ENCODE peak calls at places on chromosomes 6 and 20, in nine cellular contexts. E is GM23338, N is GM12878, C is esophagus squamous epithelium, O is PC-9, V is ovary, Z is Peyer's patch, F is GM23248, U is psoas muscle. P is an unnamed sample. For H3K4me1, the result is how much of the 10 kb centered on the place peaks cover.

GRCh38 chr6:45854343-45854742 is 161.3 kb downstream of the CLIC5 start:
- DNase-seq in E (no peak), N (no peak), C (no peak), O (no peak), V (no peak), Z (no peak), F (no peak), U (no peak), P (no peak)

GRCh38 chr6:31321820-31322219 is 35.2 kb downstream of the HLA-B start:
- DNase-seq in E (peak), N (no peak), C (no peak), O (no peak), V (no peak), Z (no peak), F (no peak), U (no peak), P (no peak)

GRCh38 chr6:85537055-85537494 is 56.6 kb downstream of the SNX14 start:
- DNase-seq in E (no peak), N (no peak), C (no peak), O (no peak), V (no peak), Z (no peak), F (peak), U (no peak), P (no peak)

GRCh38 chr6:81145506-81145905 is 607.0 kb downstream of the TENT5A start:
- DNase-seq in E (no peak), N (no peak), C (no peak), O (no peak), V (no peak), Z (no peak), F (peak), U (no peak), P (no peak)

GRCh38 chr20:49594143-49594928 is 26.4 kb upstream of the PTGIS start:
- DNase-seq in E (no peak), N (no peak), C (no peak), O (peak), V (no peak), Z (no peak), F (peak), U (peak), P (peak)

GRCh38 chr6:33815854-33816253 is 12.1 kb upstream of the MLN start:
- DNase-seq in E (peak), N (no peak), C (no peak), O (no peak), V (no peak), Z (no peak), F (peak), U (no peak), P (no peak)

GRCh38 chr6:166779381-166779780 is 152.3 kb upstream of the RPS6KA2 start:
- DNase-seq in E (no peak), N (no peak), C (no peak), O (no peak), V (no peak), Z (no peak), F (no peak), U (no peak), P (no peak)

GRCh38 chr20:36352843-36353553 is 46.9 kb downstream of the DLGAP4 start:
- DNase-seq in E (no peak), N (no peak), C (no peak), O (no peak), V (no peak), Z (no peak), F (no peak), U (no peak), P (no peak)

GRCh38 chr20:40477805-40478204 is 211.2 kb downstream of the MAFB start:
- DNase-seq in E (no peak), N (no peak), C (no peak), O (no peak), V (no peak), Z (no peak), F (peak), U (no peak), P (no peak)

GRCh38 chr6:127115032-127115661 is 3.3 kb upstream of the RSPO3 start:
- DNase-seq in E (no peak), N (no peak), C (no peak), O (no peak), V (no peak), Z (no peak), F (peak), U (no peak), P (no peak)

GRCh38 chr6:149728499-149729234 is 10.8 kb upstream of the LATS1 start:
- DNase-seq in E (no peak), N (no peak), C (no peak), O (no peak), V (no peak), Z (no peak), F (no peak), U (no peak), P (no peak)

GRCh38 chr6:70669133-70669532 is 1.4 kb downstream of the SMAP1 start:
- DNase-seq in E (no peak), N (no peak), C (no peak), O (no peak), V (no peak), Z (no peak), F (peak), U (no peak), P (no peak)

GRCh38 chr6:102126488-102126887 is 733.0 kb downstream of the GRIK2 start:
- DNase-seq in E (peak), N (no peak), C (no peak), O (no peak), V (no peak), Z (no peak), F (no peak), U (no peak), P (no peak)

GRCh38 chr6:147203311-147204059 is 732 bp upstream of the STXBP5 start:
- DNase-seq in E (peak), N (peak), C (no peak), O (peak), V (peak), Z (peak), F (peak), U (peak), P (peak)

GRCh38 chr20:17822039-17822438 is 122.3 kb downstream of the BANF2 start:
- DNase-seq in E (no peak), N (no peak), C (no peak), O (peak), V (no peak), Z (no peak), F (no peak), U (no peak), P (peak)

GRCh38 chr20:8162610-8163009 is 30.5 kb downstream of the PLCB1 start:
- DNase-seq in E (no peak), N (no peak), C (no peak), O (no peak), V (no peak), Z (no peak), F (no peak), U (no peak), P (no peak)

GRCh38 chr20:7843613-7844012 is 96.6 kb downstream of the HAO1 start:
- DNase-seq in E (no peak), N (no peak), C (no peak), O (no peak), V (no peak), Z (no peak), F (peak), U (peak), P (no peak)

GRCh38 chr6:161459008-161459407 is 185.1 kb upstream of the AGPAT4 start:
- DNase-seq in E (no peak), N (no peak), C (no peak), O (no peak), V (no peak), Z (no peak), F (no peak), U (no peak), P (no peak)

GRCh38 chr20:63102720-63103375 is 96.1 kb upstream of the BHLHE23 start:
- DNase-seq in E (peak), N (no peak), C (no peak), O (no peak), V (no peak), Z (peak), F (peak), U (peak), P (peak)

GRCh38 chr6:127092486-127092885 is 26.0 kb upstream of the RSPO3 start:
- DNase-seq in E (no peak), N (no peak), C (no peak), O (no peak), V (no peak), Z (no peak), F (peak), U (no peak), P (no peak)

GRCh38 chr20:35355372-35355771 is 56.4 kb downstream of the UQCC1 start:
- DNase-seq in E (no peak), N (no peak), C (no peak), O (no peak), V (no peak), Z (no peak), F (no peak), U (no peak), P (no peak)

GRCh38 chr6:44073612-44074382 is 53.5 kb downstream of the MRPL14 start:
- DNase-seq in E (peak), N (no peak), C (no peak), O (no peak), V (no peak), Z (no peak), F (peak), U (no peak), P (no peak)

GRCh38 chr6:22343864-22344263 is 47.0 kb upstream of the PRL start:
- DNase-seq in E (peak), N (no peak), C (no peak), O (no peak), V (no peak), Z (no peak), F (no peak), U (no peak), P (no peak)

GRCh38 chr6:37838209-37838921 is 18.8 kb downstream of the ZFAND3 start:
- DNase-seq in E (no peak), N (no peak), C (no peak), O (no peak), V (no peak), Z (no peak), F (peak), U (no peak), P (no peak)

GRCh38 chr6:98833101-98834059 is 994 bp upstream of the POU3F2 start:
- DNase-seq in E (peak), N (no peak), C (no peak), O (no peak), V (peak), Z (no peak), F (peak), U (no peak), P (no peak)

GRCh38 chr20:20820104-20820503 is 107.7 kb upstream of the RALGAPA2 start:
- DNase-seq in E (peak), N (no peak), C (no peak), O (no peak), V (no peak), Z (no peak), F (peak), U (no peak), P (no peak)

GRCh38 chr6:157481189-157481864 is 100.3 kb downstream of the ZDHHC14 start:
- DNase-seq in E (no peak), N (no peak), C (no peak), O (no peak), V (no peak), Z (no peak), F (no peak), U (no peak), P (no peak)

GRCh38 chr6:83509416-83509815 is 2.9 kb upstream of the PRSS35 start:
- DNase-seq in E (no peak), N (no peak), C (no peak), O (no peak), V (no peak), Z (no peak), F (peak), U (no peak), P (no peak)

GRCh38 chr6:83168556-83168955 is 24.5 kb downstream of the PGM3 start:
- DNase-seq in E (no peak), N (no peak), C (no peak), O (no peak), V (no peak), Z (no peak), F (no peak), U (no peak), P (no peak)

GRCh38 chr6:170383466-170384075 is 77.0 kb downstream of the FAM120B start:
- DNase-seq in E (no peak), N (no peak), C (no peak), O (no peak), V (no peak), Z (no peak), F (no peak), U (no peak), P (no peak)

GRCh38 chr6:119978274-119978889 is 628.8 kb upstream of the MAN1A1 start:
- DNase-seq in E (peak), N (no peak), C (no peak), O (no peak), V (no peak), Z (no peak), F (peak), U (no peak), P (no peak)

GRCh38 chr20:63702036-63702665 is 5.6 kb downstream of the ARFRP1 start:
- DNase-seq in E (no peak), N (no peak), C (no peak), O (no peak), V (no peak), Z (no peak), F (no peak), U (no peak), P (no peak)

GRCh38 chr6:31042801-31043200 is 32.5 kb downstream of the MUC22 start:
- DNase-seq in E (peak), N (no peak), C (no peak), O (peak), V (no peak), Z (peak), F (peak), U (peak), P (peak)

GRCh38 chr6:167662104-167662880 is 164.4 kb upstream of the AFDN start:
- DNase-seq in E (no peak), N (no peak), C (no peak), O (no peak), V (no peak), Z (no peak), F (no peak), U (no peak), P (no peak)

GRCh38 chr20:19426356-19426755 is 213.9 kb downstream of the SLC24A3 start:
- DNase-seq in E (no peak), N (no peak), C (no peak), O (no peak), V (no peak), Z (no peak), F (no peak), U (no peak), P (no peak)

GRCh38 chr20:47610247-47610944 is 108.7 kb downstream of the NCOA3 start:
- DNase-seq in E (no peak), N (peak), C (no peak), O (peak), V (no peak), Z (peak), F (peak), U (no peak), P (peak)

GRCh38 chr6:11732036-11732545 is 46.5 kb downstream of the ADTRP start:
- DNase-seq in E (no peak), N (peak), C (peak), O (no peak), V (no peak), Z (peak), F (peak), U (peak), P (peak)

GRCh38 chr6:168877821-168878282 is 375.8 kb downstream of the THBS2 start:
- DNase-seq in E (no peak), N (no peak), C (no peak), O (no peak), V (no peak), Z (no peak), F (peak), U (no peak), P (peak)

GRCh38 chr6:42332916-42333315 is 115.3 kb upstream of the MRPS10 start:
- DNase-seq in E (no peak), N (no peak), C (no peak), O (no peak), V (no peak), Z (no peak), F (no peak), U (no peak), P (no peak)

GRCh38 chr6:132272776-132273175 is 128.5 kb downstream of the MOXD1 start:
- DNase-seq in E (no peak), N (no peak), C (no peak), O (no peak), V (no peak), Z (no peak), F (no peak), U (no peak), P (no peak)
- H3K4me1 ChIP-seq in E (under half), N (under half), C (under half), O (under half), V (under half), Z (under half), F (under half), U (under half), P (under half)

GRCh38 chr6:18640134-18640533 is 253.0 kb downstream of the RNF144B start:
- DNase-seq in E (no peak), N (no peak), C (no peak), O (no peak), V (no peak), Z (no peak), F (no peak), U (no peak), P (no peak)

GRCh38 chr6:18640754-18641153 is 253.6 kb downstream of the RNF144B start:
- DNase-seq in E (no peak), N (no peak), C (no peak), O (no peak), V (no peak), Z (no peak), F (no peak), U (no peak), P (no peak)

GRCh38 chr6:18632670-18633410 is 245.7 kb downstream of the RNF144B start:
- DNase-seq in E (no peak), N (no peak), C (no peak), O (no peak), V (no peak), Z (no peak), F (peak), U (no peak), P (no peak)

DNA sequence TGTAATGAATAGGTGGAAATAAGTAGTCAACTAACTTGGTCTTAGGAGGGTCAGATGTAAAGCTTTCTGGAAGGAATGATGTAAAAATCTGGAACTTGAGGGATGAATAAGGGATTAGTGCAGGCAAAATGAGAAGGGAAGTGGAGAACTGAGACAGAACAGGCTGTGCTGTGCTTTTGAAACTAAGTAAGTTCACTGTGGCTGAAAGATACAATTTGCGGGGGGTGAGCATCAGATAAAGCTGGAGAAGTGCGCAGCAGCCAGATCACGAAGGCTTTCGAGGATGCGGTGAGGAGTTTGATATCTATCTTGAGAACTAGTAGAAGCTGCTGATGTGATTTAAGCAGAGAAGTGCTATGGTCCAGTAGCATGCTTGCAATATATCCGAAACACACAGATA is 247.8 kb downstream of the RNF144B start:
- DNase-seq in E (no peak), N (no peak), C (no peak), O (no peak), V (no peak), Z (no peak), F (no peak), U (no peak), P (no peak)
- H3K4me1 ChIP-seq in E (under half), N (under half), C (under half), O (under half), V (under half), Z (under half), F (under half), U (under half), P (under half)

GRCh38 chr6:15346315-15346714 is 100.4 kb downstream of the JARID2 start:
- DNase-seq in E (no peak), N (no peak), C (no peak), O (no peak), V (no peak), Z (no peak), F (no peak), U (no peak), P (no peak)
- H3K4me1 ChIP-seq in E (half or more), N (under half), C (under half), O (under half), V (under half), Z (under half), F (under half), U (under half), P (under half)

GRCh38 chr20:2137552-2138201 is 36.0 kb downstream of the STK35 start:
- DNase-seq in E (no peak), N (no peak), C (no peak), O (no peak), V (no peak), Z (no peak), F (peak), U (no peak), P (no peak)
- H3K4me1 ChIP-seq in E (under half), N (under half), C (under half), O (under half), V (under half), Z (under half), F (half or more), U (half or more), P (under half)

GRCh38 chr20:59161626-59162170 is 1.9 kb upstream of the ZNF831 start:
- DNase-seq in E (no peak), N (no peak), C (no peak), O (no peak), V (no peak), Z (no peak), F (no peak), U (no peak), P (no peak)
- H3K4me1 ChIP-seq in E (under half), N (under half), C (under half), O (under half), V (under half), Z (under half), F (under half), U (under half), P (under half)

DNA sequence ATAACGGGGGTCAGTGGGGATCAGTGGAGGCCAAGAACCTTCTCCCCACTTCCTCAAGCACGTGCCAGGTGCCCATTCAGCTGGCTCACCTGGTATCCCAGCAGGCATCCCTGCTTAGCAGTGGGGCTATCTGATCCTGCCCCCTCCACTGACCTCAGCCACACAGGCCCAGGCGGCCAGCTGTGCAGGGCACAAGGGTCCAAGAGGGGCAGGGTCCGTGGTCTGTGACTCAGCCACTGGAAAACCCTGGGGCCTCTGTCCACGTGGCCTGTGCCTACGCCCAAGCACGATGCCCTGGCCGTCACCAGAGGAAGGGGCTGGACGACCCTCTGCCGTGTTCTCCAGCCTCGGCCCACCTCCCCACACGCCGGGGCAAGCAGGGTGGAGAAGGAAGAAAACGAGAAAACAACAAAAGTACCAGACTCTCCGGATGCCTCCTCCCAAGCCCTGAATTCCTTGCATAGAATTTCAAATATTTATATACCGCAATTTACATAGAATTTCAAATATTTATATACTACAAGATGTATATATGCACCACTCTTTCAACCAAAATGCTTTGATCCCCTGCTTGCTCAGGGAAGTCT is 12.1 kb downstream of the PXDC1 start:
- DNase-seq in E (no peak), N (no peak), C (no peak), O (no peak), V (no peak), Z (no peak), F (no peak), U (no peak), P (peak)
- H3K4me1 ChIP-seq in E (under half), N (under half), C (under half), O (under half), V (under half), Z (under half), F (half or more), U (under half), P (under half)

GRCh38 chr6:2858678-2859324 is 17.1 kb upstream of the SERPINB1 start:
- DNase-seq in E (no peak), N (no peak), C (no peak), O (no peak), V (no peak), Z (peak), F (no peak), U (no peak), P (no peak)
- H3K4me1 ChIP-seq in E (under half), N (half or more), C (under half), O (under half), V (under half), Z (under half), F (under half), U (under half), P (under half)

GRCh38 chr6:128635219-128635618 is 114.8 kb upstream of the PTPRK start:
- DNase-seq in E (no peak), N (no peak), C (no peak), O (no peak), V (no peak), Z (no peak), F (no peak), U (no peak), P (no peak)

GRCh38 chr6:128632131-128632530 is 111.7 kb upstream of the PTPRK start:
- DNase-seq in E (no peak), N (no peak), C (no peak), O (no peak), V (no peak), Z (no peak), F (no peak), U (no peak), P (no peak)

GRCh38 chr6:128630213-128630612 is 109.8 kb upstream of the PTPRK start:
- DNase-seq in E (no peak), N (no peak), C (no peak), O (peak), V (no peak), Z (no peak), F (no peak), U (no peak), P (peak)

DNA sequence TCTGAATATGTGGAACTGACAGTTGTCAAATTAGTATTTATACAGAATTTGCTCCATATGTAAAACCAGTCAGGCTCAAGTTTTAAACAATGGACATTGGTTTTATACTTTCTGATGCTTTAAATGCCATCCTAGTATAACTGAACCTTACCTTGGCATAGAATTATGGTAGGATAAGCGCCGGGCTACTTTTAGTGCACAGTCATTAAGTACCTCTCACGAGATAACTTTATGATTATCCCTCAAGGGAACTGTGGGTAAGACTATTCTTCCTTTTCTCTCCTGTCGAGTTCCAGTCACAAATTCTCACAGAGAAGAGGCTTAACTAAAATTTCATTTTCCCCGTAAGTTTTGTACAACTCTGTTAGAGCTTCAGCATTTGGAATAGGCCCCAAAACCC is 110.6 kb upstream of the PTPRK start:
- DNase-seq in E (no peak), N (no peak), C (no peak), O (no peak), V (no peak), Z (no peak), F (no peak), U (no peak), P (no peak)
- H3K4me1 ChIP-seq in E (under half), N (under half), C (under half), O (under half), V (under half), Z (under half), F (under half), U (under half), P (under half)